ENCODE peak calls at places on chromosome 20, in five cellular contexts. D is RWPE1, Y is GM12865, K is fibroblast of pulmonary artery, A is Peyer's patch. P is an unnamed sample.

GRCh38 chr20:37408930-37409210 is 62.9 kb downstream of the SRC start:
- DNase-seq in D (no peak), Y (no peak), K (no peak), A (no peak), P (no peak)

GRCh38 chr20:31808481-31808880 is 10.7 kb upstream of the MYLK2 start:
- DNase-seq in D (no peak), Y (no peak), K (no peak), A (no peak), P (no peak)

GRCh38 chr20:840858-841567 is 7.5 kb downstream of the FAM110A start:
- DNase-seq in D (peak), Y (no peak), K (no peak), A (peak), P (peak)

GRCh38 chr20:58676161-58676560 is 16.4 kb upstream of the NPEPL1 start:
- DNase-seq in D (no peak), Y (no peak), K (no peak), A (no peak), P (no peak)

GRCh38 chr20:48626226-48626937 is 201.4 kb downstream of the PREX1 start:
- DNase-seq in D (no peak), Y (no peak), K (peak), A (no peak), P (no peak)

GRCh38 chr20:39850821-39851330 is 838.2 kb downstream of the MAFB start:
- DNase-seq in D (no peak), Y (no peak), K (no peak), A (no peak), P (no peak)

GRCh38 chr20:48866936-48867335 is 39.1 kb upstream of the PREX1 start:
- DNase-seq in D (no peak), Y (no peak), K (no peak), A (no peak), P (no peak)

GRCh38 chr20:47753571-47754120 is 31.6 kb downstream of the SULF2 start:
- DNase-seq in D (no peak), Y (no peak), K (no peak), A (no peak), P (no peak)

GRCh38 chr20:48131581-48131980 is 346.3 kb upstream of the SULF2 start:
- DNase-seq in D (no peak), Y (no peak), K (peak), A (no peak), P (no peak)

GRCh38 chr20:42255820-42256219 is 637.6 kb upstream of the CHD6 start:
- DNase-seq in D (no peak), Y (no peak), K (no peak), A (no peak), P (no peak)

GRCh38 chr20:64112691-64113443 is 5.5 kb upstream of the NPBWR2 start:
- DNase-seq in D (no peak), Y (no peak), K (no peak), A (peak), P (peak)

GRCh38 chr20:57080796-57081195 is 185.6 kb downstream of the BMP7 start:
- DNase-seq in D (no peak), Y (no peak), K (no peak), A (no peak), P (no peak)

GRCh38 chr20:9409352-9409751 is 105.0 kb upstream of the LAMP5 start:
- DNase-seq in D (peak), Y (no peak), K (peak), A (no peak), P (no peak)

GRCh38 chr20:44756011-44756688 is 10.5 kb downstream of the KCNK15 start:
- DNase-seq in D (no peak), Y (no peak), K (no peak), A (no peak), P (no peak)

GRCh38 chr20:41956316-41957050 is 338.3 kb upstream of the CHD6 start:
- DNase-seq in D (no peak), Y (peak), K (peak), A (no peak), P (no peak)

GRCh38 chr20:539848-540247 is 3.7 kb downstream of the CSNK2A1 start:
- DNase-seq in D (peak), Y (no peak), K (peak), A (no peak), P (no peak)

GRCh38 chr20:41334452-41335421 is 5.9 kb upstream of the LPIN3 start:
- DNase-seq in D (no peak), Y (no peak), K (no peak), A (no peak), P (no peak)

GRCh38 chr20:49948809-49949507 is 12.8 kb downstream of the RNF114 start:
- DNase-seq in D (no peak), Y (no peak), K (peak), A (no peak), P (no peak)

GRCh38 chr20:14861028-14861699 is 523.8 kb upstream of the FLRT3 start:
- DNase-seq in D (no peak), Y (no peak), K (no peak), A (no peak), P (no peak)

GRCh38 chr20:1697592-1697991 is 40.0 kb upstream of the SIRPG start:
- DNase-seq in D (no peak), Y (no peak), K (no peak), A (no peak), P (no peak)

GRCh38 chr20:47320990-47321805 is 35.3 kb downstream of the ZMYND8 start:
- DNase-seq in D (no peak), Y (no peak), K (no peak), A (no peak), P (no peak)

GRCh38 chr20:49132995-49133451 is 55.1 kb downstream of the STAU1 start:
- DNase-seq in D (peak), Y (peak), K (peak), A (no peak), P (no peak)

GRCh38 chr20:13786143-13786828 is 1.5 kb downstream of the NDUFAF5 start:
- DNase-seq in D (peak), Y (no peak), K (no peak), A (no peak), P (no peak)

GRCh38 chr20:57654363-57654997 is 34.3 kb upstream of the ZBP1 start:
- DNase-seq in D (peak), Y (peak), K (peak), A (peak), P (peak)

GRCh38 chr20:56245761-56246160 is 2.8 kb upstream of the MC3R start:
- DNase-seq in D (peak), Y (no peak), K (peak), A (no peak), P (no peak)

GRCh38 chr20:58271596-58272460 is 37.7 kb upstream of the RAB22A start:
- DNase-seq in D (no peak), Y (no peak), K (no peak), A (no peak), P (no peak)

GRCh38 chr20:12847862-12848261 is 160.9 kb upstream of the SPTLC3 start:
- DNase-seq in D (peak), Y (no peak), K (peak), A (no peak), P (no peak)

GRCh38 chr20:52313335-52313963 is 121.9 kb upstream of the ZFP64 start:
- DNase-seq in D (peak), Y (no peak), K (peak), A (no peak), P (no peak)

GRCh38 chr20:59667981-59668515 is 63.7 kb downstream of the PHACTR3 start:
- DNase-seq in D (no peak), Y (no peak), K (no peak), A (no peak), P (no peak)

GRCh38 chr20:56433880-56434255 is 21.8 kb downstream of the CASS4 start:
- DNase-seq in D (no peak), Y (no peak), K (peak), A (no peak), P (no peak)

GRCh38 chr20:38224534-38224933 is 36.0 kb downstream of the KIAA1755 start:
- DNase-seq in D (no peak), Y (no peak), K (no peak), A (no peak), P (no peak)

DNA sequence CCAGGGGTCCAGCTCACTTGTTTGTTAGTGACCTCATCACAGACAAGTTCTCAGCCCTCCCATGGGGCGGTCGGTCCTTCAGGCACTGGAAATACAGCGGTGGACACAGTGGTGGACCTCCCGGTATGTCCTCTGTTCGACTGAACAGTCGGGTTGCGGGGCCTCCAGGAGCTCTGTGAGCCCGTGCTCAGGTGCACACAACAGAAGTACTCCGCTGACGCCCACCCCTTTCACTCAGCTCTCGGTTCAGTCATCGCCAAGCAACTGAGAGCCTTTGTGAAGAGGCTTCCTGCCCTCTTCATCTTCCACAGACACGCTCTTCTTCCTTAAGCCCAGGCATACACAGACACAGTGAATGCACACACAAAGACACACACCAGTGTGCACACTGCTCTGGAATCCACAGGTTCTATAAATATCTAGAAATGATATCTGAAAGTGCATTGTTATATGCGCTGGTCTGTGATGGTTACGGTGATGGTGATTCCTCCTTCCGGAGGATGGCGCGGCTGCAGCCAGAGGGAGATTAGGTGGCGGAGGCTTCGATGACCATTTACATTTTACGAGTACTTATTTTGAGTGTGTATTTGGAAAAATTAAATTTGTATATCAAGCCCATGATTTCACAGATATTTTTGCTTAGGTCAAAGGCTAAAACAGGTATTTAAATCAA is 46.8 kb upstream of the BHLHE23 start:
- DNase-seq in D (no peak), Y (no peak), K (no peak), A (no peak), P (no peak)
- TF ChIP-seq CTCF in D (no peak), Y (no peak), K (no peak), A (no peak), P (no peak)

GRCh38 chr20:25314497-25315417 is 66.9 kb downstream of the PYGB start:
- DNase-seq in D (no peak), Y (no peak), K (no peak), A (peak), P (no peak)
- TF ChIP-seq CTCF in D (no peak), Y (no peak), K (no peak), A (no peak), P (no peak)

GRCh38 chr20:50992733-50993457 is 30.0 kb downstream of the KCNG1 start:
- DNase-seq in D (peak), Y (peak), K (peak), A (no peak), P (no peak)
- TF ChIP-seq CTCF in D (peak), Y (peak), K (peak), A (peak), P (peak)

GRCh38 chr20:23943304-23943703 is 45.3 kb downstream of the GGTLC1 start:
- DNase-seq in D (no peak), Y (no peak), K (no peak), A (no peak), P (no peak)
- TF ChIP-seq CTCF in D (no peak), Y (no peak), K (no peak), A (no peak), P (no peak)

GRCh38 chr20:20733943-20734342 is 21.5 kb upstream of the RALGAPA2 start:
- DNase-seq in D (no peak), Y (no peak), K (no peak), A (no peak), P (no peak)

GRCh38 chr20:20732641-20733040 is 20.2 kb upstream of the RALGAPA2 start:
- DNase-seq in D (no peak), Y (peak), K (no peak), A (no peak), P (no peak)

GRCh38 chr20:20731945-20732296 is 19.5 kb upstream of the RALGAPA2 start:
- DNase-seq in D (peak), Y (no peak), K (peak), A (no peak), P (no peak)

GRCh38 chr20:20736303-20736702 is 23.9 kb upstream of the RALGAPA2 start:
- DNase-seq in D (no peak), Y (no peak), K (no peak), A (no peak), P (no peak)

DNA sequence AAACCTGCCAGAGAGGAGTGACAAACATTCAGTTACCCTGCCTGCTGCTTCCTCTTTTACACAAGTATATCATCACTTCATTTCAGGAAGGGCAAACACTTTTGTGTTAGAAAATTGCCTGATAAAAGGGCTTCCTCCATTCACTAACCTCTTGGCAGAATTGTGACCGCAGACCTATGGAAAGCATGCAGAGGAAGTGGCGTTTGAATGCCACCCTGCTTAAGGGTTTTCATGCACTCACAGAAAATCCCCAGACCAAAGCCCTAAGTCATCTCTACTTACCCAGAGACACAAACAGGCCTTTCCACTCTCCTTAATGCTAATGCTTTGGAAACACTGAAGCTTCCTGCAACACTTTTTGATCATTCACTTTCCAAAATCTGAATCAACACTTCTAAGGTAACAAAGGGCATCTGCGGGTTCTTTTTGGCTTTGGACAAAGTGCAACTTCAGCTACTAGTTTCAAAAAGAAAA is 22.1 kb upstream of the RALGAPA2 start:
- DNase-seq in D (no peak), Y (peak), K (no peak), A (no peak), P (no peak)
- TF ChIP-seq CTCF in D (no peak), Y (no peak), K (no peak), A (no peak), P (no peak)

DNA sequence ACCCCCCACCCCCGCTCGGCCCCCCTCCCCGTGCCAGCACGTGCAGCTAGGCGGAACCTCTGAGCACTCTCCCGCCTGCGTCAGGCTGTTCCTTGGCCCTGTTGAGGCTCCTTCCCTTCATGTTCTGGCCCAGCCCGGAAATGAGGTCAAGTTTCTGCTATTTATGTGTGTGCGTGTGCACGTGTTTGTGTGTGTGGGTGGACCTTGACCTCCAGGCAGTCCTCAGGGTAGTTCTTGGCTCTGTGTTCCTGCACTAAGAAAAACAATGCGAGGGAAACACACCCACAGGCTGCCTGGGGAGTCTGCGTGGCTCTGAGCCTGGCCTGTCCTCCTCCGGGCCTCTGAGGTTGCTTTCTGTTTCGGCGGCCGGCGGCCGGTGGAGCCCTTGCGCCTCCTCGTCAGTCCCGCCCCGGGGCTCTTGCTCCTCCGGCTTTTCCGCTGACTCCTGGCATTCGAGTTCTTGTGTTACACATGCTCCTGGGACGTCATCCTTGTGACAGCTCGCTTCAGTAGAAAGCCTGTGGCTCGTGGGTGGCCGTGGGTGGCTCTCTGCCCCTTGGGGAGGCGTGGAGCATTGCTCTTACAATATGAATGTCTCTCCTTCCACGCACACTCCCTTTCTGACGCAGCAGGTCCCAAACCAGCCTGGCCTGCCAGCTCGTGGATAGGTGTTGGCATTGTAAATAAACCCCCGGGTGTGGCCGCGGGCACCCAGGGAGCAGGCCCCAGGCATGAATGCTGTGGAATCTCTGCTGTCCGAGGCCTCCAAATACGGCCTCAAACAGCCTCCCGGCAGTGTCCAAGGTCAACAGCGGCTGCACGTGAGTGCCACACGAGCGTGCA is 10.0 kb downstream of the SLCO4A1 start:
- DNase-seq in D (peak), Y (peak), K (peak), A (peak), P (no peak)
- TF ChIP-seq CTCF in D (no peak), Y (no peak), K (no peak), A (peak), P (no peak)

DNA sequence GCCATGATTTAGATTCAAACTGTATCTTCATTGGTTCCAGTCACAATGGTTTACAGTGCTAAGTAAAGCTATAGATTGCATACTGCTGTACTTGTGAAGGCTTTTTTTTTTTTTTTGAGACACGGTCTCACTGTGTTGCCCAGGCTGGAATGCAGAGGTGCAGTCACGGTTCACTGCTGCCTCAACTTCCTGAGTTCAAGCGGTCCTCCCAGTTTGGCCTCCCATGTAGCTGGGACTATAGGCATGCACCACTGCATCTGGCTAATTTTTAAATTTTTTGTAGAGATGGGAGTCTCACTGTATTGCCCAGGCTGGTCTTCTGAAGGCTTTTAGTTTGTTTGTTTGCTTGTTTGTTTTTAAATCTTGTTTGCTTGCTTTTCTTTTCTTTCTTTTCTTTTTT is 24.9 kb downstream of the ITCH start:
- DNase-seq in D (no peak), Y (peak), K (no peak), A (no peak), P (no peak)
- TF ChIP-seq CTCF in D (no peak), Y (no peak), K (no peak), A (no peak), P (no peak)

GRCh38 chr20:46058656-46059281 is 29.8 kb downstream of the SLC12A5 start:
- DNase-seq in D (no peak), Y (no peak), K (no peak), A (no peak), P (no peak)
- TF ChIP-seq CTCF in D (no peak), Y (no peak), K (no peak), A (no peak), P (no peak)